ENCODE peak calls at places on chromosomes 11 and 22, in ten cellular contexts. One of them, this sample, is unnamed.
A peak's percentile ranks its signal among the peaks of the same experiment; 100 is the strongest.

GRCh38 chr11:28727254-28727653 is 619.1 kb downstream of the METTL15 start:
- DNase-seq in lower lobe of right lung: no peak
- DNase-seq in A549: no peak
- DNase-seq in fibroblast of the aortic adventitia: peak; percentile 54
- DNase-seq in hepatocyte: no peak
- DNase-seq in MM.1S: no peak
- DNase-seq in stomach: no peak
- DNase-seq in fibroblast of pulmonary artery: no peak
- DNase-seq in cardiac fibroblast: no peak
- DNase-seq in GM12878: no peak
- DNase-seq in this sample: peak; percentile 14

GRCh38 chr22:35103756-35104155 is 37.8 kb downstream of the ISX start:
- DNase-seq in cardiac fibroblast: no peak
- DNase-seq in fibroblast of pulmonary artery: no peak
- DNase-seq in A549: no peak
- DNase-seq in lower lobe of right lung: no peak
- DNase-seq in stomach: no peak
- DNase-seq in MM.1S: no peak
- DNase-seq in fibroblast of the aortic adventitia: no peak
- DNase-seq in GM12878: no peak
- DNase-seq in hepatocyte: peak; percentile 44
- DNase-seq in this sample: no peak

GRCh38 chr11:60515144-60515855 is at the start of gene MS4A13:
- DNase-seq in hepatocyte: no peak
- DNase-seq in MM.1S: no peak
- DNase-seq in fibroblast of pulmonary artery: no peak
- DNase-seq in A549: no peak
- DNase-seq in GM12878: no peak
- DNase-seq in cardiac fibroblast: no peak
- DNase-seq in lower lobe of right lung: no peak
- DNase-seq in stomach: no peak
- DNase-seq in fibroblast of the aortic adventitia: no peak
- DNase-seq in this sample: no peak

GRCh38 chr22:38088723-38089473 is 4.9 kb upstream of the SLC16A8 start:
- DNase-seq in stomach: no peak
- DNase-seq in A549: no peak
- DNase-seq in fibroblast of pulmonary artery: no peak
- DNase-seq in cardiac fibroblast: peak; percentile 44
- DNase-seq in fibroblast of the aortic adventitia: peak; percentile 34
- DNase-seq in GM12878: no peak
- DNase-seq in hepatocyte: no peak
- DNase-seq in lower lobe of right lung: no peak
- DNase-seq in MM.1S: no peak
- DNase-seq in this sample: peak; percentile 52

GRCh38 chr22:50282361-50283144 is 12.4 kb upstream of the MAPK11 start:
- DNase-seq in cardiac fibroblast: peak; percentile 51
- DNase-seq in lower lobe of right lung: peak; percentile 89
- DNase-seq in fibroblast of pulmonary artery: peak; percentile 53
- DNase-seq in stomach: peak; percentile 91
- DNase-seq in hepatocyte: peak; percentile 89
- DNase-seq in A549: peak; percentile 73
- DNase-seq in GM12878: no peak
- DNase-seq in MM.1S: no peak
- DNase-seq in fibroblast of the aortic adventitia: peak; percentile 36
- DNase-seq in this sample: no peak

GRCh38 chr22:39625554-39626537 is 55.3 kb downstream of the CACNA1I start:
- DNase-seq in GM12878: no peak
- DNase-seq in hepatocyte: no peak
- DNase-seq in cardiac fibroblast: no peak
- DNase-seq in MM.1S: no peak
- DNase-seq in A549: no peak
- DNase-seq in fibroblast of pulmonary artery: no peak
- DNase-seq in stomach: no peak
- DNase-seq in lower lobe of right lung: no peak
- DNase-seq in fibroblast of the aortic adventitia: no peak
- DNase-seq in this sample: no peak

GRCh38 chr11:94678236-94678635 is 89.9 kb upstream of the AMOTL1 start:
- DNase-seq in stomach: no peak
- DNase-seq in lower lobe of right lung: no peak
- DNase-seq in fibroblast of pulmonary artery: no peak
- DNase-seq in MM.1S: no peak
- DNase-seq in cardiac fibroblast: peak; percentile 6
- DNase-seq in GM12878: no peak
- DNase-seq in fibroblast of the aortic adventitia: peak; percentile 32
- DNase-seq in hepatocyte: no peak
- DNase-seq in A549: no peak
- DNase-seq in this sample: no peak

GRCh38 chr11:44377914-44378321 is 68.0 kb upstream of the ALX4 start:
- DNase-seq in fibroblast of the aortic adventitia: no peak
- DNase-seq in GM12878: no peak
- DNase-seq in cardiac fibroblast: no peak
- DNase-seq in stomach: no peak
- DNase-seq in lower lobe of right lung: no peak
- DNase-seq in hepatocyte: no peak
- DNase-seq in A549: no peak
- DNase-seq in fibroblast of pulmonary artery: no peak
- DNase-seq in MM.1S: no peak
- DNase-seq in this sample: no peak

GRCh38 chr22:49992921-49993648 is 19.5 kb downstream of the IL17REL start:
- DNase-seq in GM12878: no peak
- DNase-seq in A549: peak; percentile 44
- DNase-seq in hepatocyte: peak; percentile 77
- DNase-seq in lower lobe of right lung: peak; percentile 85
- DNase-seq in stomach: peak; percentile 80
- DNase-seq in fibroblast of pulmonary artery: peak; percentile 63
- DNase-seq in cardiac fibroblast: peak; percentile 66
- DNase-seq in MM.1S: peak; percentile 64
- DNase-seq in fibroblast of the aortic adventitia: peak; percentile 35
- DNase-seq in this sample: peak; percentile 74

GRCh38 chr11:43393765-43394355 is 35.1 kb downstream of the TTC17 start:
- DNase-seq in stomach: peak; percentile 75
- DNase-seq in lower lobe of right lung: no peak
- DNase-seq in fibroblast of the aortic adventitia: peak; percentile 86
- DNase-seq in hepatocyte: no peak
- DNase-seq in GM12878: no peak
- DNase-seq in fibroblast of pulmonary artery: peak; percentile 76
- DNase-seq in cardiac fibroblast: peak; percentile 80
- DNase-seq in A549: no peak
- DNase-seq in MM.1S: no peak
- DNase-seq in this sample: no peak

GRCh38 chr11:6402561-6402981 is 12.3 kb downstream of the SMPD1 start:
- DNase-seq in MM.1S: peak; percentile 54
- DNase-seq in hepatocyte: no peak
- DNase-seq in cardiac fibroblast: no peak
- DNase-seq in stomach: no peak
- DNase-seq in fibroblast of the aortic adventitia: no peak
- DNase-seq in fibroblast of pulmonary artery: no peak
- DNase-seq in A549: no peak
- DNase-seq in GM12878: peak; percentile 76
- DNase-seq in lower lobe of right lung: no peak
- DNase-seq in this sample: no peak

GRCh38 chr11:45023065-45023365 is 72.3 kb upstream of the TP53I11 start:
- DNase-seq in A549: no peak
- DNase-seq in GM12878: no peak
- DNase-seq in cardiac fibroblast: no peak
- DNase-seq in MM.1S: no peak
- DNase-seq in lower lobe of right lung: no peak
- DNase-seq in fibroblast of pulmonary artery: no peak
- DNase-seq in fibroblast of the aortic adventitia: no peak
- DNase-seq in stomach: no peak
- DNase-seq in hepatocyte: no peak
- DNase-seq in this sample: no peak

GRCh38 chr11:44315947-44316387 is 6.0 kb upstream of the ALX4 start:
- DNase-seq in stomach: no peak
- DNase-seq in lower lobe of right lung: no peak
- DNase-seq in fibroblast of the aortic adventitia: no peak
- DNase-seq in hepatocyte: peak; percentile 63
- DNase-seq in GM12878: no peak
- DNase-seq in A549: peak; percentile 69
- DNase-seq in fibroblast of pulmonary artery: no peak
- DNase-seq in cardiac fibroblast: peak; percentile 42
- DNase-seq in MM.1S: no peak
- DNase-seq in this sample: peak; percentile 55

DNA sequence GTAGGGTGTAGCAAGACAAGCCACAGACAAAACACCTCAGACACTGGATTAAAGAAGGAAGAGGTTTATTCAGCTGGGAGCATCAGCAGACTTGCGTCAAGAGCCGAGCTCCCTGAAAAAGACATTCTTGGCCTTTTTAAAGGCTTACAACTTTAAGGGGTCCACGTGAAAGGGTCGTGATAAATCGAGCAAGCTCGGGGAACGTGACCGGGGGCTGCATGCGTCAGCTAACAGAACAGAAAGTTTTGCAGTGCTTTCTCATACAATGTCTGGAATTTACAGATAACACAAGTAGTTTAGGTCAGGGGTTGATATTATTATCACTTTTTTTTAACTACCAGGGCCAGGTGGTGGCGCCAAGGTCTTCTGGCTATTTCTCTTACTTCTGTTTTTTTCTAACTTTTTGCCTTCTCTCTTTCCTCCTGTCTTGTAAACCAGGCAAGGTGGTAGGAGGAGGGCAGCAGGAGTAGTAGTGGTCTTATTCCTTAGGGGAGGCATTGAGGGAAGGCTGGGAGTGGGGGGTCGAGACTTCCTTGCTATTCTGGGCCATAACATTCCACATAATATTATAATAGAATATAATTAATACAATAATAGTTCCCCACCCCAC is 631 bp upstream of the ALDH3B1 start:
- DNase-seq in GM12878: no peak
- DNase-seq in lower lobe of right lung: no peak
- DNase-seq in fibroblast of pulmonary artery: peak; percentile 51
- DNase-seq in A549: no peak
- DNase-seq in stomach: no peak
- DNase-seq in fibroblast of the aortic adventitia: peak; percentile 67
- DNase-seq in hepatocyte: no peak
- DNase-seq in MM.1S: peak; percentile 60
- DNase-seq in cardiac fibroblast: peak; percentile 70
- DNase-seq in this sample: peak; percentile 72
- TF ChIP-seq CTCF in GM12878: peak; percentile 33
- TF ChIP-seq CTCF in lower lobe of right lung: no peak
- TF ChIP-seq CTCF in fibroblast of pulmonary artery: peak; percentile 31
- TF ChIP-seq CTCF in A549: peak; percentile 74
- TF ChIP-seq CTCF in stomach: no peak
- TF ChIP-seq CTCF in fibroblast of the aortic adventitia: peak; percentile 23
- TF ChIP-seq CTCF in hepatocyte: peak; percentile 35
- TF ChIP-seq CTCF in MM.1S: peak; percentile 39
- TF ChIP-seq CTCF in cardiac fibroblast: peak; percentile 34
- TF ChIP-seq CTCF in this sample: peak; percentile 16

DNA sequence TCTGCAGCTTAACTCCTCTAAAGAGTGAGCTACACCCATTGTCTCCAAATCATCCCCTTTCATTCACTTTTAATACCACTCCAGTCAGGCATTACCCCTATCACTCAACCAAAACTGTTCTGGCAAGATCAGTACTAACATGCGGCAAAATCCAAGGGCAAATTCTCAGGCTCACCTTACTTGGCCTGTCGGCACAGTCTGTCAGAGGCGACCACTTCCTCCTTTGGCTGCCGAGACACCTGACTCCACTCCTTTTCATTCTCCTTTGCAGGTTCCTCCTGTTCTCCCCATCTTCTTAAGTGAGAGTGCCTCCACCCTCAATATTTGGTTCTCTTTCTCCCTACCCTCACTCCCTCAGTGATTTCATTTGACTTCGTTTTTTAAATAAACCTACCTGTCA is 4.2 kb downstream of the C11orf91 start:
- DNase-seq in GM12878: no peak
- DNase-seq in fibroblast of the aortic adventitia: no peak
- DNase-seq in fibroblast of pulmonary artery: no peak
- DNase-seq in cardiac fibroblast: no peak
- DNase-seq in lower lobe of right lung: no peak
- DNase-seq in A549: no peak
- DNase-seq in MM.1S: no peak
- DNase-seq in stomach: peak; percentile 47
- DNase-seq in hepatocyte: no peak
- DNase-seq in this sample: peak; percentile 6
- H3K4me3 ChIP-seq in GM12878: no peak overlapping the region
- H3K4me3 ChIP-seq in fibroblast of the aortic adventitia: no peak overlapping the region
- H3K4me3 ChIP-seq in fibroblast of pulmonary artery: no peak overlapping the region
- H3K4me3 ChIP-seq in cardiac fibroblast: no peak overlapping the region
- H3K4me3 ChIP-seq in lower lobe of right lung: no peak overlapping the region
- H3K4me3 ChIP-seq in A549: no peak overlapping the region
- H3K4me3 ChIP-seq in MM.1S: no peak overlapping the region
- H3K4me3 ChIP-seq in stomach: no peak overlapping the region
- H3K4me3 ChIP-seq in hepatocyte: no peak overlapping the region
- H3K4me3 ChIP-seq in this sample: no peak overlapping the region

DNA sequence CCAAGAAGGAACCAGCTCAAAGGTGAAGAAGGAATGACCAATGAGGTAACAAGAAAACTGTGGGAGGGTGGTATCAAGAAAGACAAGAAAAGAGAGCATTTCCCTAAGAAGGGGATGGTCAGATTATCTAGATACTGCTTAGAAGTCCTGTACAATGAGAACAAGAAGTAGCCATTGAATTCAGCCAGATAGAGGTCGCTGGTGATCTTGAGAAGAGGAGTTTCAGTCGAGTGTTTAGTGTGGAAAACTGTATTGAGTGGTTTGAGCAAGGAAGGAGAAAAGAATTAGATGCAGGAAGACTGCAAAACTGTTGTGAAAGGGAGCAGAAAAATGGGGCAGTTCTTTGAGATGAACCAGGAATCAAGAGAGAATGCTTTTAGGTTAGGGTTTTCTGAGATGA is 74.6 kb upstream of the FAT3 start:
- DNase-seq in hepatocyte: no peak
- DNase-seq in MM.1S: no peak
- DNase-seq in cardiac fibroblast: peak; percentile 3
- DNase-seq in A549: no peak
- DNase-seq in fibroblast of pulmonary artery: no peak
- DNase-seq in stomach: no peak
- DNase-seq in fibroblast of the aortic adventitia: no peak
- DNase-seq in lower lobe of right lung: no peak
- DNase-seq in GM12878: no peak
- DNase-seq in this sample: no peak
- TF ChIP-seq CTCF in hepatocyte: no peak
- TF ChIP-seq CTCF in MM.1S: no peak
- TF ChIP-seq CTCF in cardiac fibroblast: peak; percentile 6
- TF ChIP-seq CTCF in A549: no peak
- TF ChIP-seq CTCF in fibroblast of pulmonary artery: no peak
- TF ChIP-seq CTCF in stomach: no peak
- TF ChIP-seq CTCF in fibroblast of the aortic adventitia: no peak
- TF ChIP-seq CTCF in lower lobe of right lung: no peak
- TF ChIP-seq CTCF in GM12878: no peak
- TF ChIP-seq CTCF in this sample: no peak

GRCh38 chr22:20211409-20211996 is 56.6 kb downstream of the RTN4R start:
- DNase-seq in GM12878: no peak
- DNase-seq in hepatocyte: no peak
- DNase-seq in stomach: no peak
- DNase-seq in cardiac fibroblast: no peak
- DNase-seq in fibroblast of pulmonary artery: no peak
- DNase-seq in fibroblast of the aortic adventitia: no peak
- DNase-seq in A549: no peak
- DNase-seq in MM.1S: no peak
- DNase-seq in lower lobe of right lung: no peak
- DNase-seq in this sample: no peak
- H3K4me3 ChIP-seq in GM12878: no peak overlapping the region
- H3K4me3 ChIP-seq in hepatocyte: no peak overlapping the region
- H3K4me3 ChIP-seq in stomach: peak overlapping the region; percentile 22
- H3K4me3 ChIP-seq in cardiac fibroblast: peak overlapping the region; percentile 21
- H3K4me3 ChIP-seq in fibroblast of pulmonary artery: no peak overlapping the region
- H3K4me3 ChIP-seq in fibroblast of the aortic adventitia: no peak overlapping the region
- H3K4me3 ChIP-seq in A549: no peak overlapping the region
- H3K4me3 ChIP-seq in MM.1S: no peak overlapping the region
- H3K4me3 ChIP-seq in lower lobe of right lung: no peak overlapping the region
- H3K4me3 ChIP-seq in this sample: no peak overlapping the region

GRCh38 chr11:120499088-120499487 is 12.5 kb upstream of the GRIK4 start:
- DNase-seq in cardiac fibroblast: no peak
- DNase-seq in hepatocyte: no peak
- DNase-seq in fibroblast of pulmonary artery: no peak
- DNase-seq in stomach: no peak
- DNase-seq in lower lobe of right lung: no peak
- DNase-seq in A549: no peak
- DNase-seq in GM12878: peak; percentile 36
- DNase-seq in MM.1S: peak; percentile 86
- DNase-seq in fibroblast of the aortic adventitia: no peak
- DNase-seq in this sample: no peak
- TF ChIP-seq CTCF in cardiac fibroblast: no peak
- TF ChIP-seq CTCF in hepatocyte: no peak
- TF ChIP-seq CTCF in fibroblast of pulmonary artery: no peak
- TF ChIP-seq CTCF in stomach: no peak
- TF ChIP-seq CTCF in lower lobe of right lung: no peak
- TF ChIP-seq CTCF in A549: no peak
- TF ChIP-seq CTCF in GM12878: no peak
- TF ChIP-seq CTCF in MM.1S: no peak
- TF ChIP-seq CTCF in fibroblast of the aortic adventitia: no peak
- TF ChIP-seq CTCF in this sample: no peak